ENCODE peak calls at places on chromosomes 3 and 15, in eight cellular contexts. N is uterus, R is fibroblast of lung, M is transverse colon, Q is IMR-90, F is heart left ventricle, P is ovary, V is vagina. O is an unnamed sample. For H3K4me1, the result is how much of the 10 kb centered on the place peaks cover.

GRCh38 chr3:196951371-196951770 is 9.0 kb upstream of the NCBP2 start:
- DNase-seq in N (no peak), R (no peak), M (no peak), Q (no peak), F (no peak), P (no peak), V (no peak), O (no peak)

GRCh38 chr3:42063886-42064285 is 27.3 kb upstream of the TRAK1 start:
- DNase-seq in N (no peak), R (peak), M (no peak), Q (peak), F (no peak), P (no peak), V (no peak), O (no peak)

GRCh38 chr15:33211409-33211808 is 16.9 kb upstream of the FMN1 start:
- DNase-seq in N (peak), R (peak), M (peak), Q (no peak), F (peak), P (no peak), V (no peak), O (no peak)

GRCh38 chr15:31481157-31481556 is 154.5 kb downstream of the KLF13 start:
- DNase-seq in N (no peak), R (no peak), M (peak), Q (no peak), F (no peak), P (no peak), V (no peak), O (no peak)

GRCh38 chr3:88031543-88032148 is 27.2 kb downstream of the CGGBP1 start:
- DNase-seq in N (no peak), R (peak), M (no peak), Q (peak), F (no peak), P (no peak), V (no peak), O (no peak)

GRCh38 chr15:45288947-45289346 is 36.9 kb downstream of the SLC28A2 start:
- DNase-seq in N (no peak), R (no peak), M (no peak), Q (no peak), F (no peak), P (no peak), V (no peak), O (no peak)

GRCh38 chr3:129579991-129580390 is 26.5 kb downstream of the PLXND1 start:
- DNase-seq in N (no peak), R (no peak), M (no peak), Q (no peak), F (no peak), P (no peak), V (no peak), O (no peak)

GRCh38 chr3:194249323-194250103 is 101.6 kb downstream of the CPN2 start:
- DNase-seq in N (no peak), R (peak), M (no peak), Q (no peak), F (no peak), P (peak), V (no peak), O (no peak)

GRCh38 chr3:72890166-72890925 is 2.5 kb downstream of the GXYLT2 start:
- DNase-seq in N (no peak), R (no peak), M (no peak), Q (no peak), F (no peak), P (no peak), V (no peak), O (no peak)

GRCh38 chr15:68112711-68113110 is 58.6 kb downstream of the PIAS1 start:
- DNase-seq in N (no peak), R (no peak), M (no peak), Q (peak), F (no peak), P (no peak), V (no peak), O (no peak)

GRCh38 chr3:133955892-133956291 is 60.2 kb upstream of the RAB6B start:
- DNase-seq in N (no peak), R (no peak), M (no peak), Q (no peak), F (no peak), P (no peak), V (no peak), O (no peak)

GRCh38 chr3:72078661-72079368 is 293.9 kb upstream of the PROK2 start:
- DNase-seq in N (no peak), R (no peak), M (no peak), Q (no peak), F (no peak), P (no peak), V (no peak), O (no peak)

GRCh38 chr15:22866066-22866465 is 27.6 kb downstream of the NIPA2 start:
- DNase-seq in N (no peak), R (no peak), M (no peak), Q (peak), F (no peak), P (no peak), V (no peak), O (no peak)

GRCh38 chr3:129612350-129613204 is 6.1 kb upstream of the PLXND1 start:
- DNase-seq in N (peak), R (no peak), M (no peak), Q (peak), F (peak), P (no peak), V (no peak), O (no peak)

GRCh38 chr3:184058029-184058428 is 5.2 kb downstream of the HTR3C start:
- DNase-seq in N (no peak), R (peak), M (no peak), Q (peak), F (no peak), P (no peak), V (no peak), O (no peak)

GRCh38 chr3:42120866-42121265 is 29.7 kb downstream of the TRAK1 start:
- DNase-seq in N (no peak), R (no peak), M (no peak), Q (peak), F (no peak), P (no peak), V (peak), O (no peak)

GRCh38 chr3:88235102-88235501 is 85.3 kb downstream of the C3orf38 start:
- DNase-seq in N (no peak), R (no peak), M (no peak), Q (no peak), F (no peak), P (no peak), V (no peak), O (no peak)

GRCh38 chr15:96372554-96372953 is 42.1 kb downstream of the NR2F2 start:
- DNase-seq in N (no peak), R (no peak), M (no peak), Q (no peak), F (no peak), P (no peak), V (no peak), O (no peak)

GRCh38 chr15:47618216-47618615 is 99.1 kb upstream of the SEMA6D start:
- DNase-seq in N (no peak), R (no peak), M (no peak), Q (no peak), F (no peak), P (no peak), V (no peak), O (no peak)

DNA sequence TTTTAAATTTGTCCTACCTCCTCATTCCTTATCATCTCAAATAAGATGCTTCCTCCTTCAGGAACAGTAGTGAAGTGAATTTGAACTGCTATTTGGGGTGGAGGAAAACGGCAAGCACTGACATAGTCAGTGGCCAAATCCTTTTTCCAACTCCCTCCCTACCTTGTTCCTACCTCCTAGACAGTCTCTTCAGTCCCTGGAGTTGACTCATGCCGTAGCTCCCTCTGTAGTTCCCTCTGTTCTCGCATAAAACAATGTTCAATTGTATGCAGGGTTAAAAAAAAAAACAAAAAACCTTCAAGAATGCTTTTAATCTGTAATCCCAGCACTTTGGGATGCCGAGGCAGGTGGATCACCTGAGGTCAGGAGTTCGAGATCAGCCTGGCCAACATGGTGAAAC is 1.4 kb downstream of the UBR1 start:
- DNase-seq in N (no peak), R (no peak), M (no peak), Q (peak), F (no peak), P (no peak), V (no peak), O (no peak)
- H3K4me3 ChIP-seq in N (no peak), R (peak), M (peak), Q (no peak), F (no peak), P (peak), V (no peak), O (peak)

DNA sequence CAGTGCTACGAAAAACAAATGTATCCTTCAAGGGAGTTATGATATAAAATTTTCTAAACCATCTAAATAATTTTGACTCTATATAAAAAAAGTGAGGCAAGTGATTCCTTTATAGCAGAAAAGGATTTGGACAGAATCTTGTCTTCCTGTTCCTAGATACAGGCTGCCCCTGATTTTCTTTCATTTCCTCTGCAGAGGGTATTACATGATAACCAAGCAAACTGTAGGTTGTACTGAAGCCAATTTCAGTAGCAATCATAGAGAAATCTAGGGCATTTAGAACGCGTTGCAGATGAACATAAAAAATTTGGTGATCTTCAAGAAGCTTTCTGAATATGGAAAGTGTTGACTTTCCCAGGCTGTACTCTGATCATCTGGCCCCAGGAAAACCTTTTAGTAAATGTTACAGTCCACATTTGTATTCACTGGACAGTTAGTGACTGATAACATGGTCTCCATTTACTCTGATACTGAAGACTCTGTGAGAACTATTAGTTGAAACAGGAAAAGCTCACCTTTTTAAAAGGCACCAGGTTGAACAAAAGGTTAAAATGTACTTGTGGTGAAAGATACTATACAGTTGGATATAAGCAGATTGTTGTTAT is 9.1 kb upstream of the UTS2B start:
- DNase-seq in N (no peak), R (no peak), M (no peak), Q (no peak), F (no peak), P (no peak), V (no peak), O (no peak)
- TF ChIP-seq CTCF in N (no peak), R (no peak), M (no peak), Q (no peak), F (no peak), P (no peak), V (no peak), O (no peak)

GRCh38 chr15:69380100-69380725 is 33.9 kb upstream of the KIF23 start:
- DNase-seq in N (no peak), R (peak), M (no peak), Q (peak), F (no peak), P (no peak), V (no peak), O (no peak)
- H3K4me1 ChIP-seq in N (under half), R (under half), M (under half), Q (under half), F (under half), P (under half), V (under half), O (under half)

GRCh38 chr15:40044717-40045571 is 6.0 kb upstream of the SRP14 start:
- DNase-seq in N (peak), R (peak), M (peak), Q (peak), F (peak), P (peak), V (peak), O (peak)
- H3K4me3 ChIP-seq in N (no peak), R (peak), M (peak), Q (no peak), F (no peak), P (no peak), V (no peak), O (peak)

GRCh38 chr3:45341876-45342275 is 46.5 kb upstream of the LARS2 start:
- DNase-seq in N (no peak), R (no peak), M (no peak), Q (no peak), F (no peak), P (no peak), V (no peak), O (no peak)

GRCh38 chr3:45337839-45338470 is 50.4 kb upstream of the LARS2 start:
- DNase-seq in N (no peak), R (no peak), M (no peak), Q (no peak), F (no peak), P (no peak), V (no peak), O (no peak)

GRCh38 chr3:45347329-45348000 is 40.9 kb upstream of the LARS2 start:
- DNase-seq in N (no peak), R (no peak), M (no peak), Q (peak), F (no peak), P (no peak), V (no peak), O (no peak)

GRCh38 chr3:45345849-45346535 is 42.4 kb upstream of the LARS2 start:
- DNase-seq in N (no peak), R (no peak), M (no peak), Q (no peak), F (no peak), P (no peak), V (no peak), O (no peak)

DNA sequence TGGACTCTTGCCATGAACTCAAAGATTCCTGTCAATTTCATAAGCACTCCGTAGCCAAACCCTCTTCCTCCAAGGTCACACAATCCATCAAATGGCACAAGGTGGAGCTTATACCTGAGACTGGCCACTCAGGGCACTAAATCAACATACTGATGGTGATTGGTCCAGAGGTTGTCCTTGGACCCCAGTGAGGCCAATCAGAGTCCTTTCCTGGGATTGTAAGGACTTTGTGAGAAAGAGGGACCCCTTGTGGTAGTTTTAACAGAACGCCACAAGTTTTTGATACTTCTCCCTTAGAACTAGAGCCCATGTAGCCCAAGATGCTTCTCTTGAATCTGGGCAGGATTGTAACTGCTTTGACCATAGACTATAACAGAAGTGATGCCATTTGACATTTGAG is 44.4 kb upstream of the LARS2 start:
- DNase-seq in N (no peak), R (peak), M (no peak), Q (peak), F (no peak), P (no peak), V (no peak), O (no peak)
- TF ChIP-seq CTCF in N (no peak), R (no peak), M (no peak), Q (no peak), F (no peak), P (no peak), V (no peak), O (peak)

DNA sequence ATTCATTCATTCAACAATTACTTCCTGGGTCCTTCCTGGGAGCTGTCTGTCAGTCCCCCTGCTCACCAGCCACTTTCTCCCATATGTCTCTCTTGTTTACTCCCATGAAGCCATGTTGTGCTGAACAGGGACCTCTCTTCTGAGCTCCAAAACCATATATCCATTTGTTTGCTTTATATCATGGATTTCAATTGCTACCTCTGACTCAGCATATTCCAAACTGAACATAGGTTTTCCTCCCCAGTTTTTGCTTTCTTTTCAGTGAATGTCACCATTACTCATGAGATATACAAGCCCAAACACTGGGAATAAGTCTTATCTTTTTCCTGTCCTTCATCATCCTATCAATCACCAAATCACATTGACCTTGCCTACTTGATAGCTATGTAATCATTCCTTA is 152.5 kb upstream of the P2RY1 start:
- DNase-seq in N (no peak), R (no peak), M (no peak), Q (no peak), F (no peak), P (no peak), V (no peak), O (no peak)
- H3K4me1 ChIP-seq in N (under half), R (under half), M (under half), Q (under half), F (under half), P (under half), V (under half), O (under half)

GRCh38 chr3:147943265-147943945 is 534.2 kb downstream of the ZIC1 start:
- DNase-seq in N (no peak), R (peak), M (no peak), Q (peak), F (no peak), P (no peak), V (no peak), O (no peak)
- H3K4me3 ChIP-seq in N (no peak), R (no peak), M (no peak), Q (no peak), F (no peak), P (no peak), V (no peak), O (no peak)

GRCh38 chr3:39275052-39275451 is 4.8 kb downstream of the CX3CR1 start:
- DNase-seq in N (no peak), R (no peak), M (no peak), Q (peak), F (no peak), P (no peak), V (peak), O (no peak)

GRCh38 chr3:39272191-39272590 is 7.6 kb downstream of the CX3CR1 start:
- DNase-seq in N (no peak), R (no peak), M (no peak), Q (no peak), F (no peak), P (no peak), V (no peak), O (no peak)

GRCh38 chr3:39271363-39271762 is 8.5 kb downstream of the CX3CR1 start:
- DNase-seq in N (no peak), R (no peak), M (no peak), Q (no peak), F (no peak), P (no peak), V (peak), O (no peak)

GRCh38 chr3:39275963-39276593 is 3.8 kb downstream of the CX3CR1 start:
- DNase-seq in N (no peak), R (no peak), M (no peak), Q (no peak), F (no peak), P (no peak), V (peak), O (no peak)

DNA sequence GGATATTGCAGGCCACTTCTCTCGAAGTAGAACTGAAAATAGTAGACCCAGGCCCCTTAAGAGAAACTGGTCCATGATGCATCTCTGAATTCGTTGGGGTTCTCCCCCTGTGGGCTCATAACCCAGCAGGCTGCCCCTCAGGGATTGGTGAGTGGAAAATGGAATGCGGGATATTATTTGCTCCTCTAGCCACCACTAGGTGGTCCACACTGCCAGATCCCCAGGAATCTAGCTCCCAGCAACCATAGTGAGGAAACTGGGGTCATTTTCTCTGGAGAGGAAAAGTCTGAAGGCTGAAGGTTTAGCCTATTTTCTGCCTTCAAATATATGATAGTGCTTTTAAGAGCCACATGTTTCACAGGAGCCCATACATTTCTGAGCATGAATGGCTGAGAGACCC is 6.7 kb downstream of the CX3CR1 start:
- DNase-seq in N (no peak), R (no peak), M (no peak), Q (no peak), F (no peak), P (no peak), V (no peak), O (no peak)
- TF ChIP-seq CTCF in N (no peak), R (no peak), M (no peak), Q (no peak), F (no peak), P (no peak), V (no peak), O (no peak)